ENCODE peak calls at places on chromosome 13, in eight cellular contexts. W is cardiac fibroblast, K is choroid plexus epithelial cell, F is left ventricle myocardium inferior, L is psoas muscle, I is endothelial cell, T is IMR-90, M is progenitor cell of endocrine pancreas. H is an unnamed sample.

GRCh38 chr13:52104624-52105023 is 24.2 kb downstream of the NEK5 start:
- DNase-seq in M (no peak), I (no peak), K (peak), W (peak), T (peak), F (no peak), L (no peak), H (no peak)

GRCh38 chr13:32426981-32427851 is 714 bp downstream of the N4BP2L1 start:
- DNase-seq in W (peak), I (peak), F (peak), L (peak), M (peak), T (peak), K (peak), H (peak)

GRCh38 chr13:48567521-48568331 is 34.8 kb upstream of the RCBTB2 start:
- DNase-seq in W (peak), T (no peak), L (no peak), K (peak), F (no peak), I (no peak), M (no peak), H (no peak)

GRCh38 chr13:27037571-27037970 is 134.0 kb downstream of the USP12 start:
- DNase-seq in I (no peak), F (no peak), M (no peak), L (no peak), T (no peak), K (no peak), W (no peak), H (no peak)

GRCh38 chr13:52454459-52454824 is 836 bp upstream of the CKAP2 start:
- DNase-seq in L (no peak), F (no peak), K (peak), T (peak), M (no peak), W (peak), I (no peak), H (no peak)

GRCh38 chr13:50152655-50153309 is 137.5 kb downstream of the KCNRG start:
- DNase-seq in K (no peak), L (no peak), W (no peak), I (no peak), T (no peak), F (no peak), M (no peak), H (no peak)

GRCh38 chr13:64505511-64505910 is 2724.6 kb downstream of the PCDH9 start:
- DNase-seq in I (no peak), K (peak), M (no peak), F (no peak), T (peak), W (peak), L (no peak), H (no peak)

GRCh38 chr13:33910267-33910666 is 92.3 kb downstream of the RFC3 start:
- DNase-seq in W (no peak), F (no peak), T (no peak), M (no peak), I (no peak), K (no peak), L (no peak), H (no peak)

GRCh38 chr13:74438911-74439310 is 304.7 kb upstream of the KLF12 start:
- DNase-seq in T (no peak), L (no peak), I (no peak), W (peak), F (no peak), K (no peak), M (no peak), H (no peak)

GRCh38 chr13:52670726-52671125 is 18.1 kb downstream of the SUGT1 start:
- DNase-seq in K (no peak), L (no peak), T (no peak), M (no peak), W (no peak), F (no peak), I (no peak), H (no peak)

DNA sequence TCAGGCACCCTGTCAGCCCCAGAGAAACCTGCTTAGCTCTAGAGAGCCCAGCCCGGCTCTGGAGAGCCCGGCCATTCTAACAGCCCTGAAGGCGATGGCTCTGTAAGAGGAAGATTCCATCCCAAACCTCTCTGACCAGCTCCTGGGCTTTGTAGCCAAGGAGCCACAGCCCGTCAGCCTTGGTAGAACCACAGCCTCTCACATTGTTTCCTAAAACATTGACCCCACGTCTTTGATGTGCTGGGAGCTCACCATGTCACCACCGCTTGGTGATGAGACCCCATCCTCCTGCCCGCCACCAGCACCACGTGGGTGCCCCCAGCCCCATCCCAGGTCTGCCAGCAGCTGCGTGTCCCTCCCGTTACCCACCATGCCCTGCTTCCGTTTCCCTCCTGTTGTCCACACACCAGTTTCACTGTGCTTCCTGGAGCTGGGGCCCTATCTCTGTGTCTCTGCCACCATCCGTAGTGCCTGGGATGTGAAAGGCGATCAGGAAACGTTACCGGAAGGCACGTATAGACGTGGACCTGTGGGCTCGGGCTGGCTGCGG is 94.2 kb upstream of the MCF2L start:
- DNase-seq in I (no peak), W (no peak), T (no peak), K (no peak), M (no peak), L (no peak), F (peak), H (no peak)
- TF ChIP-seq CTCF in I (peak), W (no peak), T (no peak), K (no peak), M (no peak), L (no peak), F (peak), H (no peak)

GRCh38 chr13:66265446-66265845 is 964.7 kb downstream of the PCDH9 start:
- DNase-seq in M (no peak), T (peak), K (peak), I (no peak), L (no peak), W (no peak), F (no peak), H (no peak)
- TF ChIP-seq CTCF in M (no peak), T (no peak), K (no peak), I (no peak), L (no peak), W (no peak), F (no peak), H (no peak)

DNA sequence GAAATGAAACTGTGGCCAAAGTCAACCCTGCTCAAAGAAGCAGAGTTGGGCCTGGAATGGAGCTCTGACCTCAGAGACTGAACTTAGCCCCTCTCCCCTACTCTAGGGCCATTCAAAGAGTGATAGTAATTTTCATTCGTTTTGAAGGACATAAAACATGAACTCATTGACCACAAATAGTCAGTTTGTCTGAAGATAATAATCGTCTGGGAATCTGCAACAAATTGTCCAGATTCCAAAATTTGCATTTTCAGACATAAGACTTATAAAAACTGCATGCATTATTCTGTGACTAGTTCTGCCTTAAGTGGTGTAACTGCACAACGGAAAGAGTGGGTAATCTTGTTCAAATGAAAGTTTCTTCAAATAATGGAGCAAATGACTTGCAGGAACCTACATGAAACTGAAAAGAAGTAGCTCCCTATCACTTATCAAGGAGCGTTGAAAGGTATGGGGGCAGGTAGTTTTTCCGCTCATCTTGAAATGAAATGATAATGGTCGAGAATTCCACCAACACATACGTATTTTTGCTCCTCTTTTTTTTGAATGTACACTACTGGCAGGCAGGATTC is 8.4 kb downstream of the CSNK1A1L start:
- DNase-seq in L (no peak), T (no peak), K (no peak), M (no peak), I (no peak), W (no peak), F (no peak), H (no peak)
- TF ChIP-seq CTCF in L (no peak), T (no peak), K (no peak), M (no peak), I (no peak), W (no peak), F (no peak), H (no peak)

DNA sequence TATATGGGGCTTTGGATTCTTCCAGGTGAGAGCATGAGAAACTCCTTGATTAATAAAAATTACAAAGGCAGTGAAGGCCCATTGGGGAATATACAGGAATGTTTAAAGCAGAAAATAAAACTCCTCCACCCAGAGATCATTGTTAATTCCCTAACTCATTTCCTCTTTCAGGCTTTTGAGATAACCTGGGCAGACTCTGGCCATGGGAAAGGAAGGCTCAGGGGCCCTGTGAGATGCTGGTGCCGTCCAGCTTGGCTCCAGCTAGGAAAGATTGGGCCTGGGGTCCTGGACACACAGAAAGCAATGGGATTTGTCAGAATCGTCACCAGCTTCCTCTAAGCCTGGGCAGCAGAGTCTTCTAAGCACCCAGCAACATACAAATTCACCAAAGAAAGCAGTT is 36.8 kb upstream of the SPATA13 start:
- DNase-seq in M (no peak), L (no peak), W (no peak), T (no peak), F (no peak), K (no peak), I (no peak), H (no peak)
- TF ChIP-seq CTCF in M (no peak), L (no peak), W (no peak), T (no peak), F (no peak), K (no peak), I (no peak), H (no peak)

DNA sequence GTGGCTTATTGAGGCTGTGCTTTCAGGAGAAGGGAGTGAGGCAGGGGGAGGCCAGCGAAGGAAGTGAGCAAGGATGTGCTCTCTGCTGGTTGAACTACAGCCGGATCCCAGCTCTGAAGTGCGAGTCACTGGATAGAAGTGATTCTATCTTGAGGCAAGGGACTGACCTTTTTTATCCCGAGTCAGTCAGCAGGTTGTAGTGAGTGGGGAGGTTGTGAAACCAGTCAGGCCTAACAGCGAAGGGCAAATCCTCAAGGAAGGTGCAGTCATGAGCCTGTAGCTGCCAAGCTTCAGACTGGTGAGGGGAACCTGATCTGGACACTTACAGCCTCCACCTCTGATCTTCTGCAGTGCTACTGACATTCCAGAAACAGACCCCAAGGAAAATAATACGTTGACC is 18.6 kb downstream of the SCEL start:
- DNase-seq in I (no peak), M (no peak), W (no peak), T (no peak), L (no peak), F (no peak), K (no peak), H (no peak)
- TF ChIP-seq CTCF in I (no peak), M (no peak), W (no peak), T (no peak), L (no peak), F (no peak), K (no peak), H (no peak)

H was measured in activated B cell treated with CpG ODN at 0.5 μM for 24 hours.